ENCODE peak calls at places on chromosomes 2 and 18, in nine cellular contexts. A is transverse colon, W is right lobe of liver, S is IMR-90, D is A549, M is heart left ventricle, V is sigmoid colon, F is adrenal gland, Z is GM12878. Q is an unnamed sample.

GRCh38 chr2:234496442-234496834 is 443 bp downstream of the ARL4C start:
- DNase-seq in S (no peak), M (no peak), A (peak; percentile 44), F (no peak), D (no peak), V (no peak), W (no peak), Z (no peak), Q (no peak)

GRCh38 chr18:60096428-60096827 is 196.6 kb downstream of the PMAIP1 start:
- DNase-seq in M (no peak), D (peak; percentile 7), S (no peak), V (no peak), A (no peak), F (no peak), W (no peak), Z (no peak), Q (no peak)

GRCh38 chr2:9282128-9282527 is 75.5 kb downstream of the ASAP2 start:
- DNase-seq in F (no peak), S (no peak), W (no peak), V (no peak), Z (no peak), D (no peak), A (no peak), M (no peak), Q (no peak)

GRCh38 chr2:106972782-106973181 is 86.8 kb upstream of the ST6GAL2 start:
- DNase-seq in A (no peak), F (no peak), V (no peak), Z (no peak), D (no peak), S (no peak), M (no peak), W (no peak), Q (no peak)

GRCh38 chr2:124894199-124894598 is 869.1 kb downstream of the CNTNAP5 start:
- DNase-seq in W (no peak), V (no peak), F (no peak), M (no peak), Z (no peak), D (no peak), A (no peak), S (peak; percentile 29), Q (no peak)

GRCh38 chr2:164710252-164710633 is 89.0 kb upstream of the GRB14 start:
- DNase-seq in A (no peak), M (no peak), W (no peak), V (no peak), S (peak; percentile 77), D (peak; percentile 25), F (no peak), Z (no peak), Q (no peak)

GRCh38 chr2:207091175-207091574 is 74.6 kb downstream of the KLF7 start:
- DNase-seq in W (no peak), V (no peak), Z (no peak), F (no peak), D (no peak), A (no peak), M (no peak), S (no peak), Q (no peak)

GRCh38 chr2:163800889-163801498 is 65.2 kb upstream of the FIGN start:
- DNase-seq in Z (no peak), M (no peak), D (no peak), S (peak; percentile 33), W (no peak), A (no peak), V (no peak), F (no peak), Q (no peak)

GRCh38 chr2:84846732-84847131 is 34.2 kb downstream of the TRABD2A start:
- DNase-seq in W (no peak), D (no peak), F (no peak), S (peak; percentile 78), M (no peak), Z (no peak), A (peak; percentile 54), V (no peak), Q (no peak)

GRCh38 chr2:217902281-217903141 is 100.3 kb downstream of the TNS1 start:
- DNase-seq in V (peak; percentile 95), A (peak; percentile 72), Z (no peak), F (peak; percentile 94), W (peak; percentile 98), D (peak; percentile 87), S (peak; percentile 88), M (peak; percentile 93), Q (no peak)

GRCh38 chr2:218008060-218009040 is 5.6 kb upstream of the TNS1 start:
- DNase-seq in M (no peak), V (no peak), Z (no peak), S (peak; percentile 79), D (no peak), W (no peak), A (no peak), F (no peak), Q (no peak)

GRCh38 chr2:238151628-238152235 is 7.0 kb upstream of the ERFE start:
- DNase-seq in W (no peak), F (no peak), D (no peak), Z (no peak), M (no peak), A (no peak), S (no peak), V (no peak), Q (no peak)

GRCh38 chr2:75528221-75528977 is 32.3 kb downstream of the EVA1A start:
- DNase-seq in Z (no peak), A (no peak), W (no peak), V (no peak), D (peak; percentile 14), F (no peak), S (no peak), M (no peak), Q (no peak)

GRCh38 chr2:37168217-37168981 is 11.6 kb upstream of the EIF2AK2 start:
- DNase-seq in A (peak; percentile 17), F (peak; percentile 50), V (no peak), M (no peak), W (no peak), S (peak; percentile 55), Z (no peak), D (peak; percentile 60), Q (no peak)

GRCh38 chr2:40751981-40752380 is 300.1 kb upstream of the SLC8A1 start:
- DNase-seq in V (no peak), S (peak; percentile 27), Z (no peak), M (no peak), W (no peak), D (no peak), A (no peak), F (no peak), Q (no peak)

GRCh38 chr18:23569299-23570063 is 16.8 kb downstream of the NPC1 start:
- DNase-seq in D (no peak), W (no peak), V (no peak), M (no peak), Z (no peak), A (no peak), S (no peak), F (no peak), Q (no peak)

GRCh38 chr2:96097951-96098823 is 18.2 kb downstream of the ADRA2B start:
- DNase-seq in W (peak; percentile 31), M (no peak), D (no peak), A (no peak), Z (no peak), S (no peak), V (peak; percentile 50), F (peak; percentile 13), Q (no peak)

GRCh38 chr2:168892327-168892726 is 2.1 kb upstream of the SPC25 start:
- DNase-seq in S (no peak), Z (no peak), V (no peak), D (no peak), W (no peak), M (no peak), A (no peak), F (no peak), Q (no peak)

GRCh38 chr2:168894720-168895119 is 4.5 kb upstream of the SPC25 start:
- DNase-seq in M (no peak), Z (no peak), W (no peak), S (no peak), A (no peak), F (no peak), V (no peak), D (no peak), Q (no peak)

GRCh38 chr2:168894101-168894500 is 3.9 kb upstream of the SPC25 start:
- DNase-seq in V (no peak), W (no peak), A (no peak), S (no peak), Z (no peak), M (no peak), D (no peak), F (no peak), Q (no peak)

GRCh38 chr2:168889635-168890005 is 610 bp downstream of the SPC25 start:
- DNase-seq in M (no peak), W (no peak), Z (no peak), F (no peak), A (no peak), D (no peak), S (no peak), V (no peak), Q (no peak)

GRCh38 chr2:168890006-168890782 is at the start of gene SPC25:
- DNase-seq in S (peak; percentile 85), V (peak; percentile 92), D (peak; percentile 89), F (peak; percentile 92), Z (peak; percentile 82), M (peak; percentile 92), A (peak; percentile 88), W (peak; percentile 88), Q (peak; percentile 23)
- TF ChIP-seq POLR2A in S (no peak), V (no peak), D (no peak), F (no peak), Z (peak; percentile 82), M (no peak), A (no peak), W (no peak), Q (no peak)

GRCh38 chr2:122078451-122078850 is 323.0 kb downstream of the TSN start:
- DNase-seq in F (no peak), M (no peak), V (no peak), S (peak; percentile 19), A (no peak), W (no peak), Z (no peak), D (no peak), Q (no peak)
- H3K27ac ChIP-seq in F (no peak overlapping the region), M (no peak overlapping the region), V (no peak overlapping the region), S (no peak overlapping the region), A (no peak overlapping the region), W (no peak overlapping the region), Z (no peak overlapping the region), D (no peak overlapping the region), Q (no peak overlapping the region)

GRCh38 chr2:201071305-201072200 is at the start of the genes HYCC2 and NDUFB3:
- DNase-seq in S (peak; percentile 93), Z (peak; percentile 95), D (peak; percentile 97), F (peak; percentile 94), W (peak; percentile 93), A (peak; percentile 94), M (peak; percentile 91), V (peak; percentile 96), Q (peak; percentile 65)
- TF ChIP-seq POLR2A in S (peak; percentile 30), Z (peak; percentile 91), D (peak; percentile 53), F (peak; percentile 87), W (peak; percentile 64), A (peak; percentile 88), M (no peak), V (peak; percentile 73), Q (no peak)

DNA sequence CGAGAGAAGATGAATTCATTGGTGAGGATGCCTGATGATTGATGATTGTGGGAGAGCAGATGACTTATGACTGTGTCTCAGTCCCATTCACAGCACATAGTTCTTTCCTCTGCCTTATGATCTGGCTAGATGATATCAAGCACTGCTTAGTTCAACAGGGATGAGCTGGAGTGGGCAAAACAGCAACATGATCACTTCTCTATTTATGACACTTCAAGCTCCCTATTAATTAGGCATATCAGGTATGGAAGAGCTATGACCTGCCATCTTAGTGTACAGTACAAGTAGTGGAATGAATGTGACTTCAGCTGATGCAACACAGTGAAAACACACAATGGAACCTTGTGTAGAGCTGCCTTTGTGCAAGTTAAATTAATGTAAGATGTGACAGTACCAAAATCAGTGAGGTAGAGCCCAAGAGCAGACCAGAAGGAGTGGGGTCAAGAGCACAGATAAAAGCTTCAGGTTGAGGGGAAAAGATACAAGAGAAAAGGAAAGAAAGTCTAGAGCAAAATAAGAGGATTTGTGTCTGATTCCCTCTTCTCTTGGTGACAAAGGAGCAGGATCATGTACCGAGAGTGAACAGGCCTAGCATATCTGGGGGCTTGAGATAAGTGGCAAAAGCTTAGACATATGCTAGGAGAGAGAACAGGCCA is 93.0 kb upstream of the MYO3B start:
- DNase-seq in S (no peak), V (no peak), A (no peak), F (no peak), Z (no peak), M (no peak), W (no peak), D (no peak), Q (no peak)
- H3K27ac ChIP-seq in S (no peak overlapping the region), V (no peak overlapping the region), A (no peak overlapping the region), F (no peak overlapping the region), Z (no peak overlapping the region), M (no peak overlapping the region), W (no peak overlapping the region), D (no peak overlapping the region), Q (no peak overlapping the region)